ENCODE peak calls at places on chromosomes 11 and 22, in ten cellular contexts. Y is globus pallidus; O is NCI-H2171 treated with DMSO at 0.1 percent for 48 hours; R is stimulated activated naive CD8-positive, alpha-beta T cell treated with anti-CD3 and anti-CD28 coated beads, Interleukin-15, Interleukin-2, amounts not matched to agents 100 U/mL and 50 U/mL, for 24 hours; H is HS-27A; W is stimulated activated CD4-positive, alpha-beta T cell treated with anti-CD3 and anti-CD28 coated beads, Interleukin-2, amount 100 ng/mL, for 48 hours; N is pons; V is dorsolateral prefrontal cortex; D is AG04450; M is EL. X is an unnamed sample.

GRCh38 chr11:119571311-119571710 is 148.3 kb upstream of the THY1 start:
- DNase-seq in Y (no peak), O (no peak), R (no peak), H (no peak), W (no peak), N (no peak), V (no peak), D (no peak), M (no peak), X (no peak)

GRCh38 chr11:71203681-71204080 is 48.7 kb downstream of the SHANK2 start:
- DNase-seq in Y (no peak), O (no peak), R (no peak), H (no peak), W (no peak), N (no peak), V (peak; percentile 30), D (no peak), M (no peak), X (no peak)

GRCh38 chr11:40679276-40679675 is 780.2 kb downstream of the LRRC4C start:
- DNase-seq in Y (no peak), O (no peak), R (no peak), H (no peak), W (no peak), N (no peak), V (no peak), D (no peak), M (no peak), X (no peak)

GRCh38 chr22:45131749-45132148 is 32.0 kb upstream of the NUP50 start:
- DNase-seq in Y (peak; percentile 20), O (no peak), R (no peak), H (no peak), W (no peak), N (peak; percentile 20), V (no peak), D (no peak), M (no peak), X (peak; percentile 50)

GRCh38 chr11:3840289-3840869 is 380 bp downstream of the RHOG start:
- DNase-seq in Y (no peak), O (no peak), R (no peak), H (no peak), W (no peak), N (no peak), V (no peak), D (no peak), M (peak; percentile 18), X (no peak)

GRCh38 chr22:44449683-44450425 is 48.2 kb downstream of the RTL6 start:
- DNase-seq in Y (no peak), O (no peak), R (no peak), H (no peak), W (no peak), N (no peak), V (no peak), D (no peak), M (no peak), X (no peak)

GRCh38 chr11:96091476-96091875 is 167.6 kb upstream of the MTMR2 start:
- DNase-seq in Y (no peak), O (no peak), R (no peak), H (peak; percentile 33), W (no peak), N (peak; percentile 66), V (no peak), D (no peak), M (peak; percentile 55), X (no peak)

GRCh38 chr11:76622481-76623094 is 48.0 kb downstream of the LRRC32 start:
- DNase-seq in Y (no peak), O (no peak), R (no peak), H (no peak), W (no peak), N (no peak), V (no peak), D (no peak), M (no peak), X (no peak)

GRCh38 chr11:4699697-4700435 is 2.2 kb upstream of the OR51E2 start:
- DNase-seq in Y (no peak), O (no peak), R (no peak), H (no peak), W (no peak), N (no peak), V (no peak), D (no peak), M (no peak), X (no peak)

GRCh38 chr11:15875393-15875792 is 481.0 kb downstream of the SOX6 start:
- DNase-seq in Y (no peak), O (no peak), R (no peak), H (no peak), W (no peak), N (no peak), V (no peak), D (no peak), M (no peak), X (no peak)

GRCh38 chr22:25282346-25282670 is 62.9 kb downstream of the CRYBB2 start:
- DNase-seq in Y (no peak), O (no peak), R (no peak), H (no peak), W (no peak), N (no peak), V (no peak), D (no peak), M (no peak), X (no peak)

GRCh38 chr22:46238541-46238940 is 11.6 kb downstream of the CDPF1 start:
- DNase-seq in Y (peak; percentile 77), O (no peak), R (no peak), H (no peak), W (no peak), N (peak; percentile 83), V (no peak), D (no peak), M (no peak), X (peak; percentile 60)

GRCh38 chr11:45732343-45732742 is 66.9 kb upstream of the CHST1 start:
- DNase-seq in Y (no peak), O (no peak), R (no peak), H (no peak), W (no peak), N (no peak), V (no peak), D (no peak), M (no peak), X (no peak)

GRCh38 chr11:19683141-19683805 is 29.4 kb upstream of the NAV2 start:
- DNase-seq in Y (peak; percentile 42), O (no peak), R (no peak), H (no peak), W (no peak), N (no peak), V (no peak), D (no peak), M (no peak), X (peak; percentile 17)

GRCh38 chr11:9681583-9682372 is 17.9 kb downstream of the SWAP70 start:
- DNase-seq in Y (no peak), O (no peak), R (no peak), H (no peak), W (no peak), N (no peak), V (no peak), D (no peak), M (no peak), X (no peak)

GRCh38 chr11:36075053-36075452 is 131.2 kb downstream of the LDLRAD3 start:
- DNase-seq in Y (no peak), O (no peak), R (no peak), H (peak; percentile 9), W (no peak), N (no peak), V (no peak), D (peak; percentile 77), M (peak; percentile 81), X (no peak)

GRCh38 chr22:41656515-41656914 is 32.2 kb downstream of the SNU13 start:
- DNase-seq in Y (no peak), O (peak; percentile 30), R (no peak), H (no peak), W (no peak), N (no peak), V (no peak), D (peak; percentile 3), M (no peak), X (no peak)

X was measured in Ammon's horn.